ENCODE peak calls at places on chromosomes 5 and 9, in five cellular contexts. K, H, D, N and Y are unnamed samples.

GRCh38 chr9:109816490-109816889 is 36.5 kb downstream of the PALM2AKAP2 start:
- DNase-seq in K (no peak), N (no peak), D (no peak), H (no peak), Y (peak)

GRCh38 chr5:56601641-56602071 is 213.7 kb upstream of the MAP3K1 start:
- DNase-seq in H (no peak), K (no peak), D (no peak), N (no peak), Y (no peak)

GRCh38 chr9:114908104-114908621 is 22.2 kb downstream of the TNFSF8 start:
- DNase-seq in H (no peak), K (no peak), N (no peak), D (no peak), Y (peak)

GRCh38 chr5:33713087-33713486 is 178.7 kb downstream of the ADAMTS12 start:
- DNase-seq in K (peak), N (no peak), H (no peak), D (no peak), Y (no peak)

GRCh38 chr9:115035872-115036612 is 81.9 kb downstream of the TNC start:
- DNase-seq in H (no peak), K (peak), N (no peak), D (no peak), Y (no peak)

GRCh38 chr9:88749420-88749819 is 214.4 kb downstream of the NXNL2 start:
- DNase-seq in K (no peak), D (no peak), H (no peak), N (no peak), Y (no peak)

GRCh38 chr9:74551266-74551665 is 54.1 kb downstream of the RORB start:
- DNase-seq in D (no peak), K (no peak), N (no peak), H (no peak), Y (peak)

GRCh38 chr5:156800982-156801381 is 49.1 kb upstream of the PPP1R2B start:
- DNase-seq in D (no peak), K (no peak), H (no peak), N (no peak), Y (no peak)

GRCh38 chr5:54883374-54884194 is 101.8 kb downstream of the ESM1 start:
- DNase-seq in H (no peak), N (peak), D (peak), K (no peak), Y (no peak)

GRCh38 chr5:10297646-10298204 is 10.0 kb downstream of the CMBL start:
- DNase-seq in H (no peak), D (no peak), K (no peak), N (no peak), Y (no peak)

GRCh38 chr5:38672059-38672791 is 115.8 kb upstream of the LIFR start:
- DNase-seq in D (no peak), H (no peak), N (no peak), K (no peak), Y (peak)

GRCh38 chr5:38675443-38675842 is 119.0 kb upstream of the LIFR start:
- DNase-seq in N (no peak), D (no peak), K (no peak), H (no peak), Y (no peak)

GRCh38 chr5:38670066-38670465 is 113.6 kb upstream of the LIFR start:
- DNase-seq in D (no peak), H (no peak), K (no peak), N (no peak), Y (no peak)

GRCh38 chr5:38670878-38671277 is 114.4 kb upstream of the LIFR start:
- DNase-seq in K (no peak), H (no peak), D (no peak), N (no peak), Y (no peak)

GRCh38 chr5:38673671-38674071 is 117.2 kb upstream of the LIFR start:
- DNase-seq in D (no peak), K (no peak), N (no peak), H (no peak), Y (peak)
- TF ChIP-seq FOXM1 in D (no peak), K (no peak), N (no peak), H (no peak), Y (no peak)

DNA sequence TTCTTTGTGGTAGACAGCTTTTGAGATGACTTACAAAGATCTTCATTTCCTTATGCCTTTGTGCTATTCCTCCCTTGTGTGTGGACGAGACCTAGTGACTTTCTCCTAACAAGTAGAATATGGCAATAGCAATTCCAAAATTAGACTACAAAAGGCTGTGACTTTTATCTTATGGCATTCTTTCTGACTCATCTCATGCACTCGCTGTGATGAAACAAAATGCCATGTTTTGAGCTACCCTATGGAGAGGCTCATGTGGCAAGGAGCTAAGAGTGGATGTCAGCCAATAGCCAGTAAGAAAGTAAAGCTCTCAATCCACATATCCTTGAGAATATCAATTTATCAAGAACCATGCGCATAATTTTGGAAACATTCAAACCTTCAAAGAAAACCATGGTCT is 380.5 kb upstream of the SMC2 start:
- DNase-seq in K (no peak), D (no peak), N (no peak), H (no peak), Y (no peak)
- TF ChIP-seq FOXM1 in K (no peak), D (no peak), N (no peak), H (no peak), Y (no peak)

GRCh38 chr9:76394896-76395244 is 644 bp upstream of the RFK start:
- DNase-seq in K (peak), D (peak), N (peak), H (peak), Y (peak)
- TF ChIP-seq FOXM1 in K (no peak), D (no peak), N (no peak), H (no peak), Y (no peak)

GRCh38 chr5:115884704-115885103 is 43.0 kb downstream of the AP3S1 start:
- DNase-seq in D (no peak), N (no peak), K (no peak), H (no peak), Y (no peak)

DNA sequence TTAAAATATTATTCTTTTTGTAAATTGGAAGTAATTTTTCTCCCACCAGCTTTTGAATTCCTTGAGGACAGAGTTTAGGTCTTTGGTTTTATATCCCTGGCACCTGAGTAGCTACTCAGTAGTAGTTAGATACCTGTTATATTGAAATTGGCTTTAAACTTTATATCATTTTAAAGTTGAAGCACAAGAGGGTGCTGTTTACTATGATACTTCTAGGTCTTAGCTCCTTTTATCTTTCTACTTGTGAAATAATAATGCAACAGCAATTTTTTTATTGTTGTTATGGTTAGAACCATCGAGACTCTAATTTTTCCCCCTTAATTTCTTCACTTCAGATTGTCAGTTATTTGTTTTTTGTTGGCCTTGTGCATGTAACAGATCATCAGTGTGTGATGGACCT is 46.3 kb downstream of the AP3S1 start:
- DNase-seq in N (no peak), H (no peak), D (no peak), K (no peak), Y (no peak)
- TF ChIP-seq FOXM1 in N (no peak), H (no peak), D (no peak), K (no peak), Y (no peak)

DNA sequence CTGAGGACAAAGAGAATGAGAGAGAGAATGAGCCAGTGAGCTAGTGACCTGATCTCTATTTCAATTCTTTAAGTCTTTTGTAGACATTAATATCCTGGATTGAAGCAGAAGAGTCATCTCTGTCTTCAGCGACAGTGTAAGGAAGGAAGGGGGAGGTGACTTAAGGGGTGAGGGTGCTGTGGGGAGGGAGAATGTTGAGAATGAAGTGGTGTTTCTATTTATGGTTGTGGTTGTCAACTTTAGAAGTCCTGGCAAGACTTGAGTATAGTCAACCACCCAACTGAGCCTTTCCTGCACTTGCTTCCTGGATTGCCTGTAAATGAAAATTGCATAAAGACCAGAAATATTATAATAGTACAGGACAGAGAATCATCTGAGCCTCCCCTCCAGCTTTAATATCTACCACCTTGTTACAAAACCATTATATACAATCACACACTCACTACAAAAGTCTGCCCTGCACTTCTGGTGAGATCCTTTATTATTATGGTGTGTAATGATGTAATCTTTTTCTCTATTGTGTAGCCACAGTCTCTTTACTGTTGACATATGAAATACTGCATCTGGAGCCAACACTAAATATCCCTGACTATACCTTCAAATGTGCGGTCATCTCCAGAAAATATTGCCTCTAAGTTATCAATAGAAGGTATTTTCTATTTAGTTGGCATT is 91.7 kb downstream of the NTRK2 start:
- DNase-seq in D (no peak), H (no peak), N (no peak), K (no peak), Y (no peak)
- TF ChIP-seq FOXM1 in D (no peak), H (no peak), N (no peak), K (no peak), Y (no peak)